ENCODE peak calls at places on chromosomes 2 and 18, in seven cellular contexts. One of them, this sample, is unnamed.

GRCh38 chr2:222819722-222820333 is 41.0 kb upstream of the ACSL3 start:
- DNase-seq in stimulated activated CD4-positive, alpha-beta T cell treated with anti-CD3 and anti-CD28 coated beads, TNF-alpha, amount 100 ng/mL, for 1 hour: no peak
- DNase-seq in prostate gland: no peak
- DNase-seq in retinal pigment epithelial cell: peak
- DNase-seq in breast epithelium: no peak
- DNase-seq in body of pancreas: no peak
- DNase-seq in mucosa of descending colon: no peak
- DNase-seq in this sample: no peak

GRCh38 chr2:144015655-144016245 is 504.2 kb downstream of the ZEB2 start:
- DNase-seq in stimulated activated CD4-positive, alpha-beta T cell treated with anti-CD3 and anti-CD28 coated beads, TNF-alpha, amount 100 ng/mL, for 1 hour: no peak
- DNase-seq in prostate gland: no peak
- DNase-seq in retinal pigment epithelial cell: no peak
- DNase-seq in breast epithelium: no peak
- DNase-seq in body of pancreas: no peak
- DNase-seq in mucosa of descending colon: no peak
- DNase-seq in this sample: no peak

GRCh38 chr2:96842600-96842999 is 1.2 kb downstream of the ANKRD23 start:
- DNase-seq in stimulated activated CD4-positive, alpha-beta T cell treated with anti-CD3 and anti-CD28 coated beads, TNF-alpha, amount 100 ng/mL, for 1 hour: no peak
- DNase-seq in prostate gland: no peak
- DNase-seq in retinal pigment epithelial cell: no peak
- DNase-seq in breast epithelium: no peak
- DNase-seq in body of pancreas: no peak
- DNase-seq in mucosa of descending colon: no peak
- DNase-seq in this sample: no peak

GRCh38 chr2:171056307-171056706 is 104.4 kb downstream of the TLK1 start:
- DNase-seq in stimulated activated CD4-positive, alpha-beta T cell treated with anti-CD3 and anti-CD28 coated beads, TNF-alpha, amount 100 ng/mL, for 1 hour: no peak
- DNase-seq in prostate gland: no peak
- DNase-seq in retinal pigment epithelial cell: no peak
- DNase-seq in breast epithelium: no peak
- DNase-seq in body of pancreas: no peak
- DNase-seq in mucosa of descending colon: no peak
- DNase-seq in this sample: no peak

GRCh38 chr2:74602553-74603281 is 45.4 kb downstream of the M1AP start:
- DNase-seq in stimulated activated CD4-positive, alpha-beta T cell treated with anti-CD3 and anti-CD28 coated beads, TNF-alpha, amount 100 ng/mL, for 1 hour: no peak
- DNase-seq in prostate gland: no peak
- DNase-seq in retinal pigment epithelial cell: no peak
- DNase-seq in breast epithelium: no peak
- DNase-seq in body of pancreas: no peak
- DNase-seq in mucosa of descending colon: no peak
- DNase-seq in this sample: no peak

GRCh38 chr18:34794346-34794745 is 84.2 kb downstream of the DTNA start:
- DNase-seq in stimulated activated CD4-positive, alpha-beta T cell treated with anti-CD3 and anti-CD28 coated beads, TNF-alpha, amount 100 ng/mL, for 1 hour: no peak
- DNase-seq in prostate gland: no peak
- DNase-seq in retinal pigment epithelial cell: no peak
- DNase-seq in breast epithelium: no peak
- DNase-seq in body of pancreas: no peak
- DNase-seq in mucosa of descending colon: no peak
- DNase-seq in this sample: no peak

GRCh38 chr18:79851489-79851888 is 53.8 kb downstream of the KCNG2 start:
- DNase-seq in stimulated activated CD4-positive, alpha-beta T cell treated with anti-CD3 and anti-CD28 coated beads, TNF-alpha, amount 100 ng/mL, for 1 hour: no peak
- DNase-seq in prostate gland: no peak
- DNase-seq in retinal pigment epithelial cell: no peak
- DNase-seq in breast epithelium: no peak
- DNase-seq in body of pancreas: no peak
- DNase-seq in mucosa of descending colon: no peak
- DNase-seq in this sample: no peak

GRCh38 chr18:71237636-71238035 is 948.8 kb downstream of the SOCS6 start:
- DNase-seq in stimulated activated CD4-positive, alpha-beta T cell treated with anti-CD3 and anti-CD28 coated beads, TNF-alpha, amount 100 ng/mL, for 1 hour: no peak
- DNase-seq in prostate gland: no peak
- DNase-seq in retinal pigment epithelial cell: no peak
- DNase-seq in breast epithelium: no peak
- DNase-seq in body of pancreas: no peak
- DNase-seq in mucosa of descending colon: no peak
- DNase-seq in this sample: no peak

GRCh38 chr2:197269815-197270214 is 40.8 kb downstream of the ANKRD44 start:
- DNase-seq in stimulated activated CD4-positive, alpha-beta T cell treated with anti-CD3 and anti-CD28 coated beads, TNF-alpha, amount 100 ng/mL, for 1 hour: no peak
- DNase-seq in prostate gland: no peak
- DNase-seq in retinal pigment epithelial cell: no peak
- DNase-seq in breast epithelium: no peak
- DNase-seq in body of pancreas: no peak
- DNase-seq in mucosa of descending colon: no peak
- DNase-seq in this sample: no peak

GRCh38 chr2:219523031-219523671 is 8.9 kb downstream of the ASIC4 start:
- DNase-seq in stimulated activated CD4-positive, alpha-beta T cell treated with anti-CD3 and anti-CD28 coated beads, TNF-alpha, amount 100 ng/mL, for 1 hour: no peak
- DNase-seq in prostate gland: no peak
- DNase-seq in retinal pigment epithelial cell: no peak
- DNase-seq in breast epithelium: no peak
- DNase-seq in body of pancreas: no peak
- DNase-seq in mucosa of descending colon: no peak
- DNase-seq in this sample: no peak

GRCh38 chr18:5975111-5975622 is 79.8 kb upstream of the TMEM200C start:
- DNase-seq in stimulated activated CD4-positive, alpha-beta T cell treated with anti-CD3 and anti-CD28 coated beads, TNF-alpha, amount 100 ng/mL, for 1 hour: no peak
- DNase-seq in prostate gland: no peak
- DNase-seq in retinal pigment epithelial cell: peak
- DNase-seq in breast epithelium: no peak
- DNase-seq in body of pancreas: no peak
- DNase-seq in mucosa of descending colon: no peak
- DNase-seq in this sample: no peak

GRCh38 chr2:236745420-236746210 is 176.0 kb downstream of the ACKR3 start:
- DNase-seq in stimulated activated CD4-positive, alpha-beta T cell treated with anti-CD3 and anti-CD28 coated beads, TNF-alpha, amount 100 ng/mL, for 1 hour: no peak
- DNase-seq in prostate gland: peak
- DNase-seq in retinal pigment epithelial cell: peak
- DNase-seq in breast epithelium: peak
- DNase-seq in body of pancreas: peak
- DNase-seq in mucosa of descending colon: no peak
- DNase-seq in this sample: no peak

GRCh38 chr2:134011936-134012586 is 241.8 kb upstream of the MGAT5 start:
- DNase-seq in stimulated activated CD4-positive, alpha-beta T cell treated with anti-CD3 and anti-CD28 coated beads, TNF-alpha, amount 100 ng/mL, for 1 hour: no peak
- DNase-seq in prostate gland: no peak
- DNase-seq in retinal pigment epithelial cell: peak
- DNase-seq in breast epithelium: no peak
- DNase-seq in body of pancreas: no peak
- DNase-seq in mucosa of descending colon: no peak
- DNase-seq in this sample: no peak

GRCh38 chr2:120982598-120982997 is 246.9 kb downstream of the GLI2 start:
- DNase-seq in stimulated activated CD4-positive, alpha-beta T cell treated with anti-CD3 and anti-CD28 coated beads, TNF-alpha, amount 100 ng/mL, for 1 hour: no peak
- DNase-seq in prostate gland: no peak
- DNase-seq in retinal pigment epithelial cell: no peak
- DNase-seq in breast epithelium: no peak
- DNase-seq in body of pancreas: no peak
- DNase-seq in mucosa of descending colon: peak
- DNase-seq in this sample: no peak

GRCh38 chr2:52365946-52366345 is 1334.0 kb upstream of the NRXN1 start:
- DNase-seq in stimulated activated CD4-positive, alpha-beta T cell treated with anti-CD3 and anti-CD28 coated beads, TNF-alpha, amount 100 ng/mL, for 1 hour: no peak
- DNase-seq in prostate gland: no peak
- DNase-seq in retinal pigment epithelial cell: no peak
- DNase-seq in breast epithelium: no peak
- DNase-seq in body of pancreas: no peak
- DNase-seq in mucosa of descending colon: no peak
- DNase-seq in this sample: no peak

GRCh38 chr2:74007120-74007519 is 22.4 kb downstream of the TET3 start:
- DNase-seq in stimulated activated CD4-positive, alpha-beta T cell treated with anti-CD3 and anti-CD28 coated beads, TNF-alpha, amount 100 ng/mL, for 1 hour: no peak
- DNase-seq in prostate gland: no peak
- DNase-seq in retinal pigment epithelial cell: no peak
- DNase-seq in breast epithelium: no peak
- DNase-seq in body of pancreas: no peak
- DNase-seq in mucosa of descending colon: no peak
- DNase-seq in this sample: no peak

GRCh38 chr2:202002381-202002780 is 31.3 kb upstream of the FZD7 start:
- DNase-seq in stimulated activated CD4-positive, alpha-beta T cell treated with anti-CD3 and anti-CD28 coated beads, TNF-alpha, amount 100 ng/mL, for 1 hour: no peak
- DNase-seq in prostate gland: no peak
- DNase-seq in retinal pigment epithelial cell: no peak
- DNase-seq in breast epithelium: no peak
- DNase-seq in body of pancreas: no peak
- DNase-seq in mucosa of descending colon: no peak
- DNase-seq in this sample: no peak

GRCh38 chr2:235827585-235827992 is 333.7 kb downstream of the AGAP1 start:
- DNase-seq in stimulated activated CD4-positive, alpha-beta T cell treated with anti-CD3 and anti-CD28 coated beads, TNF-alpha, amount 100 ng/mL, for 1 hour: no peak
- DNase-seq in prostate gland: no peak
- DNase-seq in retinal pigment epithelial cell: peak
- DNase-seq in breast epithelium: no peak
- DNase-seq in body of pancreas: no peak
- DNase-seq in mucosa of descending colon: no peak
- DNase-seq in this sample: no peak

GRCh38 chr18:6607348-6607747 is 122.2 kb upstream of the ARHGAP28 start:
- DNase-seq in stimulated activated CD4-positive, alpha-beta T cell treated with anti-CD3 and anti-CD28 coated beads, TNF-alpha, amount 100 ng/mL, for 1 hour: no peak
- DNase-seq in prostate gland: peak
- DNase-seq in retinal pigment epithelial cell: no peak
- DNase-seq in breast epithelium: no peak
- DNase-seq in body of pancreas: peak
- DNase-seq in mucosa of descending colon: no peak
- DNase-seq in this sample: no peak

GRCh38 chr2:111897924-111898702 is at the start of gene MERTK:
- DNase-seq in stimulated activated CD4-positive, alpha-beta T cell treated with anti-CD3 and anti-CD28 coated beads, TNF-alpha, amount 100 ng/mL, for 1 hour: peak
- DNase-seq in prostate gland: peak
- DNase-seq in retinal pigment epithelial cell: peak
- DNase-seq in breast epithelium: peak
- DNase-seq in body of pancreas: peak
- DNase-seq in mucosa of descending colon: peak
- DNase-seq in this sample: peak

GRCh38 chr2:55693181-55694125 is at the start of gene PNPT1:
- DNase-seq in stimulated activated CD4-positive, alpha-beta T cell treated with anti-CD3 and anti-CD28 coated beads, TNF-alpha, amount 100 ng/mL, for 1 hour: peak
- DNase-seq in prostate gland: peak
- DNase-seq in retinal pigment epithelial cell: peak
- DNase-seq in breast epithelium: peak
- DNase-seq in body of pancreas: peak
- DNase-seq in mucosa of descending colon: peak
- DNase-seq in this sample: peak